ENCODE peak calls at places on chromosomes 2 and 18, in five cellular contexts. G is activated CD8-positive, alpha-beta T cell treated with anti-CD3 and anti-CD28 coated beads for 36 hours; W is HFFc6; I is GM10248; Y is MM.1S. N is an unnamed sample.
A peak's percentile ranks its signal among the peaks of the same experiment; 100 is the strongest.

GRCh38 chr18:9542924-9543323 is 67.6 kb downstream of the RALBP1 start:
- DNase-seq in I (no peak), Y (no peak), W (no peak), G (no peak), N (no peak)

GRCh38 chr2:64651590-64651989 is 2.1 kb downstream of the SERTAD2 start:
- DNase-seq in I (no peak), W (no peak), G (no peak), Y (no peak), N (no peak)

GRCh38 chr18:56162316-56162715 is 476.1 kb downstream of the TXNL1 start:
- DNase-seq in Y (no peak), G (no peak), I (no peak), W (no peak), N (no peak)

GRCh38 chr18:32018331-32019250 is at the start of gene RNF125:
- DNase-seq in Y (peak; percentile 95), G (peak; percentile 91), I (peak; percentile 87), W (peak; percentile 36), N (peak; percentile 90)

GRCh38 chr2:132978840-132979239 is 308.8 kb upstream of the LYPD1 start:
- DNase-seq in I (no peak), G (no peak), Y (no peak), W (no peak), N (no peak)

GRCh38 chr2:219331560-219332213 is 857 bp downstream of the RESP18 start:
- DNase-seq in Y (no peak), G (peak; percentile 35), I (no peak), W (no peak), N (no peak)

GRCh38 chr2:52495816-52496215 is 1271.8 kb upstream of the CHAC2 start:
- DNase-seq in Y (no peak), G (no peak), I (no peak), W (no peak), N (no peak)

GRCh38 chr2:174553811-174554493 is 43.7 kb downstream of the WIPF1 start:
- DNase-seq in Y (no peak), G (peak; percentile 30), W (no peak), I (peak; percentile 48), N (no peak)

GRCh38 chr2:126653102-126653501 is 2.9 kb upstream of the GYPC start:
- DNase-seq in W (no peak), G (no peak), I (no peak), Y (no peak), N (peak; percentile 4)

GRCh38 chr2:120558892-120559291 is 176.8 kb upstream of the GLI2 start:
- DNase-seq in W (no peak), Y (no peak), I (no peak), G (no peak), N (no peak)

GRCh38 chr2:1060372-1060771 is 109.7 kb downstream of the SNTG2 start:
- DNase-seq in I (no peak), G (no peak), W (no peak), Y (no peak), N (no peak)

GRCh38 chr2:39994151-39994550 is 215.1 kb upstream of the THUMPD2 start:
- DNase-seq in Y (no peak), G (no peak), W (peak; percentile 77), I (no peak), N (no peak)

GRCh38 chr2:202758638-202759037 is 112.9 kb downstream of the ICA1L start:
- DNase-seq in G (no peak), I (no peak), W (no peak), Y (no peak), N (no peak)

GRCh38 chr2:204031056-204031455 is 94.5 kb downstream of the ICOS start:
- DNase-seq in G (no peak), I (no peak), W (no peak), Y (no peak), N (no peak)

DNA sequence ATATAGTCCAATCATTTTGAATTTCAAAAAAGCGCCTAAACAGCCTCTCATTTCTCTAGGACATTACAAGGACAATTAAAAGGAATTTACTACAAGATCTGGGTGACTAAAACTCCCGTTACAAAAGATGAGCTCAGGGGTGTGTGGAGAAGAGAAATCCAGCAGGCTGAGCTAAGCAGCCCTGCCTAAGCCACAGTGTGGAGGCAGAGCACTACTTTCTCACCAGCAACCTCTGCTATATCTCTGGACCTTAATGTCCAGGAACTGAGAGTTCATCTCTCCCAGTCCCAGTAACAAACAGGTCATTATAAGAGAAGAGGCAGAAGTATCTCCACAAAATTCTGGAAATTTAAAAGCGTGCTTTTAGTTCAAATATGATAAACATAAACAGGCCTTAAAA is 18.9 kb upstream of the ANKRD62 start:
- DNase-seq in Y (no peak), I (no peak), W (no peak), G (no peak), N (no peak)
- TF ChIP-seq CTCF in Y (no peak), I (no peak), W (no peak), G (no peak), N (peak; percentile 32)

GRCh38 chr2:8661235-8661634 is 20.6 kb upstream of the ID2 start:
- DNase-seq in I (no peak), Y (no peak), W (no peak), G (no peak), N (no peak)

GRCh38 chr2:8659735-8660492 is 21.9 kb upstream of the ID2 start:
- DNase-seq in I (no peak), Y (no peak), G (no peak), W (no peak), N (no peak)

GRCh38 chr2:8663997-8664396 is 17.9 kb upstream of the ID2 start:
- DNase-seq in Y (no peak), G (peak; percentile 51), I (no peak), W (no peak), N (no peak)

GRCh38 chr2:8661736-8662135 is 20.1 kb upstream of the ID2 start:
- DNase-seq in I (no peak), W (no peak), Y (no peak), G (no peak), N (no peak)

DNA sequence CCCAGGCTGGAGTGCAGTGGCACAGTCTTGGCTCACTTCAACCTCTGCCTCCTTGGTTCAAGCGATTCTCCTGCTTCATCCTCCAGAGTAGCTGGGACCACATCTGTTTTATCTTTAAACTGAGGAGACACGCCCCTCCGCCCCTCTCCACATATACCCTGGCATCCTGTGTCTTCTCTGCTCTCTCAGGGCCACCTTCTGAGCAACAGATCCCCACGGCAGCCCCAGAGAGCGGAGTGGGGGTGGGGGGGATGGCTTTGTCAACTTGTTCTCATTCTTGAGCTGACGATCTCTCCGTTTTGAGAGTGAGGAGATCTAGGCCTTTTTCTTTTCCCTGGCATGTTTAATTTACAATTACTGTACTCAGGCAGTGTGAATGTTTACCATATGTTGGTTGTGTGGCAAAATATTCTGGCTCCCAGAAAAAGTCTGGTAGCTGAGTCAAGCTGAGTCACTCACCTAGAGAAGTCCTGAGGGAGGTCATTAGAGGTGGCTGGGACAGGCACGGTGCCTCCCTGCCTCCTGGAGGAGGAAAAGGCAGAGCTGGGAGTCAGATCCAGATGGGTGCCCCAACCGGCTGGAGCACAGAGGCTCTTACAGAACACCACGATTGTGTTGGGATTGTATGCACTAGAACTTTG is 19.5 kb upstream of the ID2 start:
- DNase-seq in I (no peak), G (no peak), W (peak; percentile 93), Y (no peak), N (no peak)
- TF ChIP-seq CTCF in I (no peak), G (no peak), W (peak; percentile 47), Y (no peak), N (no peak)

GRCh38 chr2:106184394-106184793 is 9.7 kb downstream of the UXS1 start:
- DNase-seq in W (no peak), G (no peak), I (no peak), Y (no peak), N (no peak)
- TF ChIP-seq CTCF in W (no peak), G (no peak), I (no peak), Y (no peak), N (no peak)

GRCh38 chr18:11308499-11308898 is 159.1 kb upstream of the PIEZO2 start:
- DNase-seq in W (peak; percentile 32), G (no peak), Y (no peak), I (no peak), N (no peak)
- TF ChIP-seq CTCF in W (no peak), G (no peak), Y (no peak), I (no peak), N (no peak)

DNA sequence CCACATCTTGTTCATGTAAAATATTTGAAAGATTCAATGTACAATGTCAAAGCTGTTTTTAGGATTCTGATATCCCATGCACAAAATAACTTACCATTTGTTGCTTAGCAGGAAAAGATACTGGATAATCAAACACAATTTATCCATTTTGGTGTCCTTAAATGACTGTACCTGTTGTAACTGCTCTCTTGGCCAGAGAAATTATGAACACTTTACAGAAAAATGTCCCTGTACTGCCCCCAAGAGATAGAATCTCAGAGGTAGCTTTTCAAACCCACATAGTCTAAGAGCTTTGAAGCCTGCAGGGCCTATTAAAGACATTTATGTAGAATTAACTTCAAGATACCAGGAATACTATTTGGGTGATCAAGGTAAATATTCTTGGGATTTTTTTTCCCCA is 12.2 kb upstream of the ME2 start:
- DNase-seq in G (no peak), W (peak; percentile 14), Y (peak; percentile 27), I (peak; percentile 31), N (peak; percentile 34)
- TF ChIP-seq CTCF in G (no peak), W (peak; percentile 50), Y (peak; percentile 36), I (peak; percentile 42), N (peak; percentile 50)

GRCh38 chr2:187593697-187594096 is 39.5 kb upstream of the TFPI start:
- DNase-seq in Y (no peak), G (no peak), I (no peak), W (peak; percentile 43), N (no peak)
- TF ChIP-seq CTCF in Y (no peak), G (no peak), I (no peak), W (no peak), N (no peak)

GRCh38 chr2:73985318-73986084 is 791 bp downstream of the TET3 start:
- DNase-seq in W (no peak), I (peak; percentile 76), G (peak; percentile 91), Y (peak; percentile 48), N (peak; percentile 82)

GRCh38 chr2:73987948-73988700 is 3.4 kb downstream of the TET3 start:
- DNase-seq in Y (no peak), G (peak; percentile 18), W (no peak), I (no peak), N (no peak)

GRCh38 chr2:73986085-73986680 is 1.5 kb downstream of the TET3 start:
- DNase-seq in W (no peak), I (no peak), G (peak; percentile 74), Y (no peak), N (no peak)

GRCh38 chr2:73984922-73985317 is 210 bp downstream of the TET3 start:
- DNase-seq in I (peak; percentile 61), Y (peak; percentile 51), G (peak; percentile 68), W (no peak), N (peak; percentile 74)

DNA sequence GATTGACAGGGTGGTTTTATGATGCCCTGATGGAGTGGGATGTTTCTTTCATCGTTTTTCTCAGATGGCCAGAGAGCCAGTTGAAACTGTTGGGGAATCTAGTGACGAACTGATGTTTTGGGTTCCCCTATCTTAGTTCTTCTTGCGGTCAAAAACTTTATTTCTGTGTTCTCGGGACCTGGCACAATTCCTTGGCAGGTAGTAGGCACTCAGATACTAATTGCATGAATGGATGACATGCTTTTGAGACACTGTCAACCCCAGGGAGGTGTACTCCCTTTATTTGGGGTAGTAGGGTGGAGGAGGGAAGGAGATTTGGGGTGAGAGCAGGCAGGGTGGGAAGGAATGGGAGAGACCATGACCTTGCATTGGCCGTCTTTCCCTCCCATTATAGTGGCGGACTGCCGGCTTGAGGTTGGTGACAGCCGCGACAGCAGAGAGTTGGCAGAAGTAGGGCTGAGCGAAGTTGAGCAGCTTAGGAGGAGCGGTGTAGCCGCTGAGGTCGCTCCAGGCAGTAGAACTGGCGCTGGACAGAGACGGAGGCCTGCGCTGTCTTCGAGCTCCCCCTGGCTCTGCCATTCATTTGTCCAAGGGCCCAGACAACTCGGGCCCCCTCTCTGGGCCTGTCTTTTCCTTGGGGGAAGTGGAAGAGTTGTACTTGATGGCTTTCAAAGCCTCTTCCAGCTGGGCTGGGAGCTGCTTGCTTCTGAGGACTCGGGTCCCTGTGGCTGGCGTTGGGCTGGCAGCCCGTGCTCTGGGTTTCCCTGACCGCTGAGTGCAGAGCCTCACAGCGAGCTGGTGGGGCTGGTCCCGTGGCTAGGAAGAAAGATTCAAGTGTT is 2.6 kb downstream of the TET3 start:
- DNase-seq in W (no peak), I (peak; percentile 52), G (peak; percentile 70), Y (no peak), N (no peak)
- TF ChIP-seq CTCF in W (no peak), I (peak; percentile 32), G (peak; percentile 26), Y (no peak), N (peak; percentile 38)

N was measured in GM13977.